ENCODE peak calls at places on chromosome 15, in four cellular contexts. One of them, this sample, is unnamed.

GRCh38 chr15:31975446-31976229 is 54.7 kb upstream of the CHRNA7 start:
- DNase-seq in GM13977: no peak
- DNase-seq in fibroblast of mammary gland: no peak
- DNase-seq in cardiac muscle cell: peak
- DNase-seq in this sample: no peak

GRCh38 chr15:94247789-94248638 is 16.7 kb downstream of the MCTP2 start:
- DNase-seq in GM13977: no peak
- DNase-seq in fibroblast of mammary gland: no peak
- DNase-seq in cardiac muscle cell: no peak
- DNase-seq in this sample: no peak

GRCh38 chr15:34616613-34617012 is 33.2 kb upstream of the GOLGA8B start:
- DNase-seq in GM13977: no peak
- DNase-seq in cardiac muscle cell: peak
- DNase-seq in fibroblast of mammary gland: peak
- DNase-seq in this sample: peak

GRCh38 chr15:78076231-78077052 is 1.1 kb downstream of the TBC1D2B start:
- DNase-seq in GM13977: no peak
- DNase-seq in fibroblast of mammary gland: no peak
- DNase-seq in cardiac muscle cell: no peak
- DNase-seq in this sample: no peak

GRCh38 chr15:62573856-62574255 is 408.8 kb upstream of the C2CD4B start:
- DNase-seq in GM13977: no peak
- DNase-seq in fibroblast of mammary gland: no peak
- DNase-seq in cardiac muscle cell: no peak
- DNase-seq in this sample: no peak

GRCh38 chr15:80556694-80557367 is 138.3 kb upstream of the ABHD17C start:
- DNase-seq in GM13977: no peak
- DNase-seq in fibroblast of mammary gland: peak
- DNase-seq in cardiac muscle cell: peak
- DNase-seq in this sample: peak

GRCh38 chr15:25793354-25794050 is 69.6 kb downstream of the ATP10A start:
- DNase-seq in cardiac muscle cell: peak
- DNase-seq in GM13977: no peak
- DNase-seq in fibroblast of mammary gland: no peak
- DNase-seq in this sample: no peak

GRCh38 chr15:57537072-57537471 is 54.6 kb upstream of the MYZAP start:
- DNase-seq in GM13977: no peak
- DNase-seq in cardiac muscle cell: no peak
- DNase-seq in fibroblast of mammary gland: peak
- DNase-seq in this sample: peak

GRCh38 chr15:51869074-51869425 is 39.6 kb downstream of the TMOD3 start:
- DNase-seq in GM13977: no peak
- DNase-seq in fibroblast of mammary gland: peak
- DNase-seq in cardiac muscle cell: no peak
- DNase-seq in this sample: peak